ENCODE peak calls at places on chromosomes 12 and 14, in four cellular contexts. L is H1, G is K562, O is HCT116. I is an unnamed sample.

GRCh38 chr12:93387780-93388179 is 10.1 kb downstream of the NUDT4 start:
- DNase-seq in O (no peak), L (no peak), G (peak), I (no peak)

GRCh38 chr12:58907326-58907855 is 12.9 kb downstream of the LRIG3 start:
- DNase-seq in G (no peak), L (no peak), O (no peak), I (no peak)

GRCh38 chr12:106962291-106962690 is 6.6 kb downstream of the TMEM263 start:
- DNase-seq in O (no peak), L (no peak), G (no peak), I (no peak)

GRCh38 chr12:132537049-132537448 is 47.1 kb downstream of the FBRSL1 start:
- DNase-seq in L (no peak), O (no peak), G (no peak), I (no peak)

GRCh38 chr14:24734917-24735500 is 101.0 kb upstream of the GZMB start:
- DNase-seq in G (peak), L (no peak), O (peak), I (peak)

GRCh38 chr14:25788252-25788651 is 738.3 kb upstream of the STXBP6 start:
- DNase-seq in O (no peak), L (no peak), G (no peak), I (no peak)

GRCh38 chr12:105351523-105351922 is 21.0 kb downstream of the C12orf75 start:
- DNase-seq in G (no peak), L (no peak), O (no peak), I (no peak)

GRCh38 chr12:101759396-101760047 is 20.3 kb upstream of the SYCP3 start:
- DNase-seq in G (peak), L (no peak), O (peak), I (peak)

GRCh38 chr12:52370906-52371608 is 3.8 kb upstream of the KRT85 start:
- DNase-seq in L (no peak), O (no peak), G (no peak), I (no peak)

GRCh38 chr14:73728106-73729014 is 14.2 kb upstream of the PNMA1 start:
- DNase-seq in G (peak), O (peak), L (peak), I (peak)

GRCh38 chr14:35123388-35123703 is 994 bp downstream of the PRORP start:
- DNase-seq in O (no peak), G (no peak), L (no peak), I (no peak)

GRCh38 chr12:115794659-115795081 is 482.8 kb downstream of the MED13L start:
- DNase-seq in G (no peak), L (no peak), O (no peak), I (peak)

GRCh38 chr14:102592969-102593840 is 756 bp downstream of the RCOR1 start:
- DNase-seq in L (no peak), O (no peak), G (peak), I (no peak)

GRCh38 chr12:19171731-19172130 is 42.2 kb downstream of the PLEKHA5 start:
- DNase-seq in L (no peak), G (no peak), O (no peak), I (no peak)

GRCh38 chr12:93875157-93875556 is 198.0 kb downstream of the CRADD start:
- DNase-seq in G (no peak), L (no peak), O (no peak), I (no peak)

GRCh38 chr12:19220205-19220604 is 90.7 kb downstream of the PLEKHA5 start:
- DNase-seq in O (no peak), G (peak), L (no peak), I (no peak)

GRCh38 chr14:51004352-51004800 is 60.1 kb upstream of the PYGL start:
- DNase-seq in O (no peak), G (no peak), L (no peak), I (no peak)

GRCh38 chr14:45070215-45070614 is 13.7 kb upstream of the PRPF39 start:
- DNase-seq in O (no peak), G (no peak), L (no peak), I (no peak)

GRCh38 chr12:22624573-22624907 is 431 bp upstream of the ETNK1 start:
- DNase-seq in O (no peak), L (no peak), G (no peak), I (no peak)

GRCh38 chr12:67710582-67710981 is 62.0 kb downstream of the DYRK2 start:
- DNase-seq in L (no peak), O (no peak), G (no peak), I (peak)

GRCh38 chr14:59200214-59200613 is 11.7 kb downstream of the DAAM1 start:
- DNase-seq in L (no peak), O (no peak), G (peak), I (no peak)

GRCh38 chr12:114711689-114712152 is 27.7 kb upstream of the TBX3 start:
- DNase-seq in O (no peak), L (no peak), G (no peak), I (no peak)

GRCh38 chr14:67580336-67581230 is 19.5 kb downstream of the PIGH start:
- DNase-seq in L (no peak), G (no peak), O (no peak), I (no peak)

GRCh38 chr12:114408415-114408814 is 2.5 kb upstream of the TBX5 start:
- DNase-seq in L (no peak), O (no peak), G (no peak), I (no peak)

GRCh38 chr14:60657609-60657983 is 8.3 kb upstream of the SIX1 start:
- DNase-seq in O (no peak), L (no peak), G (no peak), I (no peak)

GRCh38 chr12:90048918-90049317 is 340.3 kb upstream of the ATP2B1 start:
- DNase-seq in G (no peak), L (no peak), O (no peak), I (no peak)

GRCh38 chr14:87994974-87995373 is 2.0 kb upstream of the GALC start:
- DNase-seq in O (no peak), L (no peak), G (no peak), I (peak)

GRCh38 chr14:87041290-87042020 is 951.5 kb downstream of the GALC start:
- DNase-seq in L (no peak), O (no peak), G (no peak), I (no peak)

GRCh38 chr12:100123316-100124095 is 19.2 kb downstream of the BLTP3B start:
- DNase-seq in O (no peak), G (no peak), L (no peak), I (no peak)

GRCh38 chr12:25811656-25812126 is 146.8 kb upstream of the RASSF8 start:
- DNase-seq in L (no peak), G (no peak), O (peak), I (no peak)

GRCh38 chr14:24254630-24255392 is 8.2 kb downstream of the TGM1 start:
- DNase-seq in L (no peak), O (no peak), G (no peak), I (no peak)

GRCh38 chr14:30005114-30005698 is 77.6 kb upstream of the PRKD1 start:
- DNase-seq in G (peak), L (no peak), O (no peak), I (peak)

GRCh38 chr12:22285871-22286270 is 48.6 kb downstream of the ST8SIA1 start:
- DNase-seq in O (no peak), L (no peak), G (no peak), I (no peak)

GRCh38 chr12:83156800-83157199 is 470.1 kb downstream of the TMTC2 start:
- DNase-seq in G (no peak), L (no peak), O (no peak), I (no peak)

GRCh38 chr12:107759410-107759809 is 1.5 kb downstream of the PRDM4 start:
- DNase-seq in L (no peak), G (peak), O (peak), I (peak)

GRCh38 chr14:58792421-58792820 is 154.7 kb downstream of the DACT1 start:
- DNase-seq in L (no peak), G (no peak), O (no peak), I (no peak)

GRCh38 chr12:102992297-102992696 is 34.8 kb downstream of the ASCL1 start:
- DNase-seq in O (no peak), G (no peak), L (no peak), I (peak)

GRCh38 chr12:109961612-109962011 is 34.6 kb downstream of the GIT2 start:
- DNase-seq in G (no peak), O (no peak), L (no peak), I (no peak)

GRCh38 chr14:48350971-48351370 is 675.6 kb upstream of the MDGA2 start:
- DNase-seq in O (no peak), G (no peak), L (no peak), I (no peak)

GRCh38 chr12:88897723-88898122 is 317.5 kb upstream of the KITLG start:
- DNase-seq in L (no peak), O (no peak), G (no peak), I (no peak)

DNA sequence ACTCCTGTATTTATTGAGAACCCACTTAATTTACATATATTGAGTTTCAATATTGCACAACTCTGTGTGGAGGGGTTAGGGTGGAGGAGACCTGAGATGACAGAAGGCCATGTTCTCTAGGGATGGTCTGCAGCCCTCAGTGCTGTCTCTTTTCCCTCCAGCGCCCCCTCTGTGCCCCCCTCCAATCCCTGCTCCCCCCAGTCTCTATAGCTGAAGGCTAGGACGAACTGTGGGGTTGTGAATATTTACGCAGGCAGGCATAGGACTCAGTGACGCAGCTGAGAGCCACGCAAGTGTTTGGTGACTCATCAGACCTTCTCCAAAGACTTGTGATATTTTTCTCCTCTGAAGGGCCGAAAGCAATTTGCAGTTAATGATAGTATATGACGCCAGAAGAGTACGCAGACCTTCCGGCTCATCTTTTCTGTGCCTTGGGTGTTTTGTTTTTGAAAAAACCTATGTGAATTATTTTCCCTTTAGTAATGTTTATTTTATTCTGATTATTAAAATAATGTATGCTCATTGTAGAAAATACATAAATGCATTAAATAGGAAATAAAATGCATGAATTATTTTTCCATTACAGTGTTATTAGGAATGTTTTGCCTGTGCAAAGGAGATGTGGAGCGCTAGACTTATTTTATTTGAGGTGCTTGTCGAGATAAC is 85.3 kb downstream of the SLC25A47 start:
- DNase-seq in L (no peak), G (peak), O (peak), I (no peak)
- TF ChIP-seq FOSL1 in L (no peak), G (peak), O (peak), I (no peak)

DNA sequence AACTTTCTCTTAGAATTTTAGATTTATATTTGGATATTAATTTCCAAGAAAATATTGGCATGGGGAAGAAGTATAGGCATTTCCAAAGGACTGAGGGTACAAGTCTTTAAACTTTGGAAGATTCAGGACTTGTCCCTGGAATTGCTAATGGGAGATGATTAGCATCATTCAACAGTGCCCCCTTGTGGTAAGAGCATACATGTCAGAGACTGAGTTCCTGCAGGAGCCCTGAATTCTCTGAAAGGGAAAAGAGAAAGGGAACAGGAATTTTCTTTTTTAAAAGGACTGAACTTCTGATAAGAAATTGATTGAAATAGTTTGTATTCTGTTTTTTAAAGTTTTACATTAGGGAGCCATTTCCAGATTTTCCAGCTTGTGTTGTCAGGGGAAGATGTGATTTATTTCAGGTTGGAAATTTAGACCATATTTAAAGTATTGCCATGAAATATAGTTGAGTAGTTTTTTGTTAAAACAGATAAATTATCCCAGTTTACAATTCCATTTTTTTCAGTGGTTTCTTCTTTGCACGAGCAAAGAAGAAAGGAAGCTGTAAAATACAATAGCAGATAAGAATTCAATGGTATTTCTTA is 44.0 kb upstream of the REP15 start:
- DNase-seq in G (peak), L (no peak), O (peak), I (peak)
- TF ChIP-seq FOSL1 in G (no peak), L (no peak), O (no peak), I (no peak)

DNA sequence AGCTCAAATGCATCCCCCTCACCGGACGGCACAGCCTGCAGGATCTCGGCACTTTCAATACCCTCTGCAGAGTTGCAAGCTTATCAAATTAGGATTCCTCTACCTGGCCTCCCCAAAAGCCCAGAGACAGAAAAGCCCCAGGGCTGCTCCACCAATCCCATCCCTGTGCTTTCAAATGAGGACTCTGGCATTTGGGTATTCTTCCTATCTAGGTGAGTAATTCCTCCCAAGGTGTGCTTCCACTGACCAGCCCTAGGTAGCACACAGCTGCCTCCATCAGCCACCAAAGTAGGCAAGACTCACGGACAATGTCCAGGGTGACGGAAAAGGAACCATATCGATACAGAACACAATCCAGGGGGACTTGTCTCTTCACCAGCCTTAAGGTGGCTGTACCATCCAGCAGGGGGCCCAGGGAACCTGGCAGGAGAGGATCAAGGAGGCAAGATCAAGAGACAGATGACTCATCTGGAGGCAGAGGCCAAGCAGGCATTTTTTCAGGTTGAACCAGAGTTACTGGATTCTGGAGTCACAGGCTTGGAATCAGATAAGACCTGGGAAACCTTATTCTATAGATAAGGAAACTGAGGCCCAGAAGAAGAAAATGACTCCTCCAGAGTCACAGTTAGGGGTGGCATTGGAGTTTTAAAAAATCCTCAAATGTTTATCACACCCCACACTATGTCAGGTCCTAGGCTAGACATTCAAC is 9.9 kb downstream of the PMEL start:
- DNase-seq in G (peak), L (no peak), O (peak), I (peak)
- TF ChIP-seq FOSL1 in G (peak), L (no peak), O (peak), I (no peak)

GRCh38 chr14:69154779-69155178 is 1.9 kb upstream of the DCAF5 start:
- DNase-seq in G (no peak), L (no peak), O (no peak), I (peak)
- TF ChIP-seq FOSL1 in G (no peak), L (no peak), O (no peak), I (no peak)

GRCh38 chr14:101072531-101072930 is 169.0 kb upstream of the RTL1 start:
- DNase-seq in O (no peak), G (no peak), L (no peak), I (no peak)
- TF ChIP-seq FOSL1 in O (no peak), G (no peak), L (no peak), I (no peak)

DNA sequence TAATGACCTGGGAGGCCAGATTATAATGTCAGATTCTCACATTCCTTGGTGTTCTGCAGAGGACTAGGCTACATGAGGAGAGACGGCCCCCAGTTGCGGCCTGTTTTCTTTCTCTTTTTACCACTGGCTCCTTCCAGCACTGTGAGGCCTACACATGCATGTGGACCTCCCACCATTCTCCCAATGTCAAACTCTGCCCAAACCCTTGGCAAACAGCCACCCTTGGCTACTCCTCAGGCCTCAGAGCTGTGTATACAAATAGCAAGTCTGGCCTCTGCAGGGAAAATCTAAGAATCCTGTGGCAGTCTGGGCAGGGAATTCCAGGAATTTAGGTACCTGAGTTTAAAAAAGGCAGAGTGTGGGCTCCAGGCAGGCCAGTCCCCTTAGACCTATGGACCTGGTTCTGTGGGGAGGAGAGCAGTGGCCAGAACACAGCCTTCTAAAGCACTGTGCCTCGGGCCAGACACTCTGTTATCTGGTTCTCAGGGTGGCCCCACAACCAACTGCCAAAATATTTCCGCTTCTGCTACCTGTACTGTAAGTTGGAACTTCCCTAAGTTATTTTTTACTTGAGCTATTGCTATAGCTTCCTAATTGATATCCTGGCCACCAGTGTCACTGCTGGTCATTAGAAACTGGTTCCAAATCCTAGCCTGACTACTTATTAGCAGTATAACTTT is 19.9 kb upstream of the NEDD1 start:
- DNase-seq in O (no peak), G (peak), L (no peak), I (no peak)
- TF ChIP-seq FOSL1 in O (no peak), G (no peak), L (no peak), I (no peak)

DNA sequence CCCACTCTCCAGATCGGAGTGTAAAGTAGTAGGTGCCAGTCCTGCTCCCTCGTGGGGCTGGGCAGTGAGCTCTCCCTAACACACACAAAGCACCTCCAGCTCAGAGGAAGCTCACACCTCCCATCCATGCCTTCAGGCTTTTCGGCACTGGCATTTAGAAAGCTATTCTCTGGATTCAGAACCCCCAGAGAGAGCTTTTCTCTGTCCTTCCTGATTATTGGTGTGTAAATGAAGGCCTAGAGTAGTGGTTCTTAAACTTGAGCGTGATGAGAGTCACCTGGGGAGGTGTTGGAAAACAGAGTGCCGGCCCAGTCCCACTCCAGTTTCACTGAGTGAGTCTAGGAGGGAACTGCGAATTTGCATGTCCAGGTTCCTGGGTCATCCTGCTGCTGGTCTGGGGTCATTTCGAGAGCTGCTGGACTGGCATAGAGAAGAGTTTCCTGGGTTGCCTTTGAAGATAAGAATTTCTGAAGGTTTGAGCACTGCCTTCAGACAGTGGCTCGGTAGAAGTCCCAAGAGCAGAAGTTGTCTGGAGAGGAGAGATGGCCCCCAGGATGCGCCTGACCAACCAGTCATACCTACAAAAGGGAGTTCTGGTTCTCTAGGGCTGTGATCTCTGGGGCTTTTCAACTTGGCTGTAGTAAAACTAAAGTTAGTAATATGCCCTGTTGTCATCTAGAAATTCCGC is 15.1 kb downstream of the CD9 start:
- DNase-seq in L (peak), O (no peak), G (no peak), I (no peak)
- TF ChIP-seq FOSL1 in L (no peak), O (no peak), G (no peak), I (no peak)

GRCh38 chr12:80967565-80967964 is 29.8 kb upstream of the LIN7A start:
- DNase-seq in G (no peak), O (no peak), L (no peak), I (no peak)

GRCh38 chr12:80966001-80966400 is 28.3 kb upstream of the LIN7A start:
- DNase-seq in O (no peak), G (no peak), L (no peak), I (no peak)
- TF ChIP-seq FOSL1 in O (no peak), G (no peak), L (no peak), I (no peak)